ENCODE peak calls at places on chromosomes 6 and 20, in four cellular contexts. Y is GM12878, G is GM12891, N is upper lobe of left lung. T is an unnamed sample.
A peak's percentile ranks its signal among the peaks of the same experiment; 100 is the strongest.

GRCh38 chr6:114342086-114342825 is 567 bp downstream of the HS3ST5 start:
- DNase-seq in Y (no peak), G (peak; percentile 23), N (peak; percentile 87), T (peak; percentile 10)

GRCh38 chr6:5135783-5136376 is 50.7 kb downstream of the PPP1R3G start:
- DNase-seq in Y (no peak), G (no peak), N (no peak), T (no peak)

GRCh38 chr6:104940238-104940880 is 16.5 kb upstream of the LIN28B start:
- DNase-seq in Y (no peak), G (no peak), N (peak; percentile 80), T (no peak)

GRCh38 chr6:139955366-139956155 is 581.1 kb upstream of the CITED2 start:
- DNase-seq in Y (no peak), G (no peak), N (no peak), T (no peak)

GRCh38 chr6:291148-291696 is 1.1 kb upstream of the DUSP22 start:
- DNase-seq in Y (no peak), G (no peak), N (no peak), T (no peak)

GRCh38 chr6:121963826-121964225 is 435.6 kb upstream of the HSF2 start:
- DNase-seq in Y (no peak), G (no peak), N (no peak), T (no peak)

GRCh38 chr6:106444777-106445507 is 84.4 kb downstream of the CRYBG1 start:
- DNase-seq in Y (peak; percentile 46), G (peak; percentile 31), N (no peak), T (no peak)

GRCh38 chr20:271069-271468 is 13.5 kb downstream of the DEFB132 start:
- DNase-seq in Y (no peak), G (no peak), N (no peak), T (no peak)

GRCh38 chr6:36670271-36670670 is 8.2 kb upstream of the CDKN1A start:
- DNase-seq in Y (no peak), G (no peak), N (no peak), T (no peak)

GRCh38 chr6:170575250-170575649 is 9.2 kb downstream of the PDCD2 start:
- DNase-seq in Y (no peak), G (no peak), N (no peak), T (no peak)

GRCh38 chr6:145310116-145310515 is 425.2 kb downstream of the EPM2A start:
- DNase-seq in Y (no peak), G (no peak), N (no peak), T (no peak)

GRCh38 chr6:32252326-32253009 is 28.6 kb upstream of the NOTCH4 start:
- DNase-seq in Y (no peak), G (no peak), N (no peak), T (no peak)

GRCh38 chr20:51318058-51318960 is 224.2 kb downstream of the NFATC2 start:
- DNase-seq in Y (no peak), G (peak; percentile 24), N (peak; percentile 63), T (peak; percentile 84)

GRCh38 chr6:129393659-129394058 is 316.3 kb downstream of the ARHGAP18 start:
- DNase-seq in Y (no peak), G (no peak), N (no peak), T (no peak)

GRCh38 chr6:34792605-34793500 is 970 bp downstream of the BLTP3A start:
- DNase-seq in Y (no peak), G (no peak), N (no peak), T (peak; percentile 25)

GRCh38 chr6:128478230-128479047 is 42.0 kb downstream of the PTPRK start:
- DNase-seq in Y (no peak), G (no peak), N (no peak), T (peak; percentile 35)

GRCh38 chr20:26163890-26164289 is 467.2 kb upstream of the ZNF337 start:
- DNase-seq in Y (no peak), G (no peak), N (no peak), T (no peak)

GRCh38 chr20:50694379-50695143 is 3.2 kb upstream of the RIPOR3 start:
- DNase-seq in Y (no peak), G (no peak), N (no peak), T (no peak)

GRCh38 chr6:166112580-166112979 is 55.1 kb downstream of the TBXT start:
- DNase-seq in Y (no peak), G (no peak), N (no peak), T (no peak)

DNA sequence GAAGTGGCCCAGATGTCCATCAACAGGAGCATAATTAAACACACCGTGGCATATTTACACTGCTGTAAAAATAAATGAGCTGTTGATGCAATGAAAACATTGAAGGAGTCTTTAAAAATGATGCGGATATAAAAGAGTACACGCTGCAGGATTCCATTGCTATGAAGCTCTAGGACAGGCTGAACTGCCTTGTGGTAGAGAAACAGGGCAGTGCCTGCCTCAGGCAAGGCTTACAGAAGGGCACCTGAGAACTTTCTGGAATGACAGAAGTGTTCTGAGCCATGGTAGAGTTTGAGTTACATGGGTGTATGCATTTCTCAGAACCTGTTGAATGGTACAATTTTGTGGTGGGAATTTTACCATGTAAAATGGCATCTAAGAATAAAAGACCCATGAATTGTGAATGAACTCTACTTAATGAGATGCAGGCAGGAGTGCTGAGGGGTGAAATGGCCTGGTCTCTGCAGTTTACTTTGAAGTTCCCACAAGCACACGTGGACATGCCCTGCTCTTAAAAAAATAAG is 45.3 kb upstream of the RIN2 start:
- DNase-seq in Y (no peak), G (no peak), N (no peak), T (no peak)
- TF ChIP-seq POLR2AphosphoS5 in Y (no peak), G (no peak), N (no peak), T (peak; percentile 33)

DNA sequence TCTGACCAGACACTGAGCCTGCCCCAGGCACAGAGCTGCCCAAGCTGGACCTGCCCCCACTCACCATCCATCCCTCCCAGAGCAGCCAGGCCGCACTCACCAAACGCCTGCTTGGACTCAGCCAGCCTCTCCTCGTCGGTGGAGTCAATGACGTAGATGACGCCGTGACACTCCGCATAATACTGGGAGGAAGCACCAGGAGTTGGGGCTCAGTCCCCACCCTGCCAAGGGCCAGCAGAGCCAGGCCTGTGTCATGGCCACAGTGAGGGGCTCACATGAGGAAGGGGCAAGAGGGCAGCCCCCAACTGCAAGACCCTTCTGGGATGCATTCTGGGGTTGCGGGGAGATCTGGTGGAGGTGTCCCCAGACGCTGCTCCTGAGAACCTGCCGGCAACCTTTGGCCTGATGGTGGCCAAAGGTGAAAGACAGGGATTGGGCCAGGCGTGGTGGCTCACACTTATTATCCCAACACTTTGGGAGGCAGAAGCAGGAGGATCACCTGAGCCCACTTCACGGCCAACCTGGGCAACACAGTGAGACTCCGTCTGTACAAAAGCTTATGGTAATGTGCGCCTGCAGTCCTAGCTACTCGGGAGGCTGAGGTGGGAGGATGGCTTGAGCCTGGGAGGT is 5.6 kb downstream of the ARFRP1 start:
- DNase-seq in Y (no peak), G (peak; percentile 4), N (peak; percentile 42), T (no peak)
- TF ChIP-seq POLR2AphosphoS5 in Y (no peak), G (no peak), N (no peak), T (no peak)

GRCh38 chr6:157396026-157396425 is 15.0 kb downstream of the ZDHHC14 start:
- DNase-seq in Y (no peak), G (no peak), N (no peak), T (no peak)

GRCh38 chr6:157393667-157394329 is 12.8 kb downstream of the ZDHHC14 start:
- DNase-seq in Y (no peak), G (no peak), N (no peak), T (no peak)

GRCh38 chr6:157390273-157391060 is 9.5 kb downstream of the ZDHHC14 start:
- DNase-seq in Y (no peak), G (no peak), N (no peak), T (no peak)

GRCh38 chr6:157388924-157389323 is 7.9 kb downstream of the ZDHHC14 start:
- DNase-seq in Y (no peak), G (no peak), N (no peak), T (no peak)

GRCh38 chr6:157392927-157393666 is 12.1 kb downstream of the ZDHHC14 start:
- DNase-seq in Y (no peak), G (no peak), N (no peak), T (peak; percentile 62)
- TF ChIP-seq POLR2AphosphoS5 in Y (no peak), G (no peak), N (no peak), T (no peak)

GRCh38 chr6:43509984-43510826 is at the start of gene LRRC73:
- DNase-seq in Y (no peak), G (peak; percentile 84), N (peak; percentile 99), T (peak; percentile 89)
- TF ChIP-seq POLR2AphosphoS5 in Y (no peak), G (no peak), N (no peak), T (peak; percentile 66)

DNA sequence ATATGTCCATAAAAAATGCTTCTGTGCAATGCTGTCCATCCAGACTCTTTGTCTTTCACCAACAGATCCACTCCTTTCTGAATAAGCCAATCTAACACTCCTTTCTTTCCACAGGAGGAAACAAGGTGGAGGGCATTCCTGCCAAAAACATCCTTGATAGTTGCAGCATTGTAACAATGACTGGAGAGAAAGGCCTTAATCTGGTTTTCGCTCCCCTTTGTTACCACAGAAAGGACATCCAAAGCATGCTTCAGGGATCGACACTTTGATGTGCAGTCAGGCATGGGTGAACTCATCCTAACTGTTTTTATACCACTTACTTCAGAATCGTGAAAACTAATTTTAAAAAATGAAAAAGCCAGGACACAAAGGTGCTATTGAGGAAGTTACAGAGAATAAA is 7.4 kb downstream of the IBTK start:
- DNase-seq in Y (no peak), G (no peak), N (no peak), T (no peak)
- TF ChIP-seq POLR2AphosphoS5 in Y (no peak), G (no peak), N (no peak), T (no peak)

DNA sequence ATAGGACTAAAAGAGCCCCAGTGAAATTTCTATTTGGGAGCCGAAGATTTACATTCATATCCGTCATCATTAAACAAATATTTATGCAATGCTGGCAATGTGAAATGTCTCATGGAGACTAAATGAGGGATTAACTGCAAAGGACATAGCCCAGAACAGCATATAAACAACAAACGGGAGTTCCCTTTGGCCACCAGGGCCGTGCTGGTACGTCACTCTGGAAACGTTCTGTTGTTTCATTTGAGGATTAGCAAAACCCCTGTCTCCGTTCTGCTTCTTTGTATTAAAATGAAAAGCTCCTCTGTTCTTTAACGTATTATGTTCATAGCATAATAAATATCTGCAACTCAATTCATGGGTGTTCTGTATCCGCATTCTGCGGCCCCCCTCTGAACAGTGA is 90.3 kb upstream of the TNFAIP3 start:
- DNase-seq in Y (no peak), G (no peak), N (no peak), T (peak; percentile 22)
- TF ChIP-seq POLR2AphosphoS5 in Y (no peak), G (no peak), N (no peak), T (peak; percentile 59)